ENCODE peak calls at places on chromosome 15, in nine cellular contexts. S is heart left ventricle; P is progenitor cell of endocrine pancreas; Y is CD8-positive, alpha-beta T cell; N is GM23338; Z is A549; U is tibial artery; J is psoas muscle; D is CD4-positive, alpha-beta T cell. E is an unnamed sample.
A peak's percentile ranks its signal among the peaks of the same experiment; 100 is the strongest.

GRCh38 chr15:29289179-29289578 is 19.6 kb upstream of the NSMCE3 start:
- DNase-seq in J (no peak), S (no peak), Z (no peak), P (no peak), N (no peak), Y (no peak), U (no peak), D (no peak), E (no peak)

GRCh38 chr15:72220678-72221077 is 10.3 kb downstream of the PKM start:
- DNase-seq in D (no peak), S (no peak), N (peak; percentile 48), U (no peak), Y (no peak), J (no peak), P (no peak), Z (no peak), E (no peak)

GRCh38 chr15:43361313-43361903 is 9.4 kb downstream of the ZSCAN29 start:
- DNase-seq in Y (no peak), P (no peak), U (no peak), J (no peak), S (no peak), Z (no peak), N (peak; percentile 5), D (no peak), E (no peak)

GRCh38 chr15:45364271-45364670 is 14.1 kb downstream of the GATM start:
- DNase-seq in Y (no peak), Z (no peak), P (no peak), U (no peak), N (no peak), S (no peak), D (no peak), J (no peak), E (no peak)

GRCh38 chr15:40847225-40847961 is 3.5 kb downstream of the SPINT1 start:
- DNase-seq in N (peak; percentile 81), P (peak; percentile 49), D (no peak), Y (no peak), U (peak; percentile 75), S (peak; percentile 46), J (no peak), Z (peak; percentile 38), E (no peak)

GRCh38 chr15:82823049-82823448 is 13.6 kb downstream of the WHAMM start:
- DNase-seq in Y (no peak), S (no peak), J (no peak), P (no peak), N (no peak), D (no peak), Z (no peak), U (no peak), E (no peak)

GRCh38 chr15:92781925-92782453 is 118.1 kb upstream of the CHD2 start:
- DNase-seq in D (no peak), Z (no peak), S (no peak), U (no peak), Y (no peak), J (no peak), P (no peak), N (no peak), E (no peak)

GRCh38 chr15:49383266-49383665 is 39.8 kb upstream of the FGF7 start:
- DNase-seq in P (no peak), U (no peak), D (no peak), Z (no peak), S (no peak), J (no peak), Y (no peak), N (no peak), E (no peak)

GRCh38 chr15:19987389-19988048 is 554.1 kb downstream of the GOLGA6L6 start:
- DNase-seq in P (no peak), Y (no peak), N (peak; percentile 16), J (no peak), S (no peak), Z (no peak), D (no peak), U (no peak), E (no peak)

GRCh38 chr15:66836476-66837030 is 134.5 kb downstream of the SMAD6 start:
- DNase-seq in N (no peak), S (no peak), U (no peak), Y (no peak), P (no peak), Z (no peak), J (no peak), D (no peak), E (no peak)

GRCh38 chr15:66623801-66624453 is 58.1 kb upstream of the LCTL start:
- DNase-seq in J (no peak), S (no peak), U (no peak), N (no peak), Z (no peak), D (no peak), P (no peak), Y (no peak), E (no peak)

GRCh38 chr15:74317820-74318375 is 49.5 kb downstream of the CYP11A1 start:
- DNase-seq in S (peak; percentile 93), Z (no peak), P (no peak), Y (no peak), N (no peak), J (peak; percentile 93), U (peak; percentile 96), D (no peak), E (no peak)

GRCh38 chr15:91737419-91737818 is 116.1 kb upstream of the SLCO3A1 start:
- DNase-seq in U (no peak), N (no peak), S (no peak), Z (no peak), J (no peak), D (no peak), Y (no peak), P (no peak), E (no peak)

GRCh38 chr15:32956006-32956405 is 238.2 kb downstream of the GREM1 start:
- DNase-seq in Z (peak; percentile 55), P (no peak), D (no peak), U (no peak), N (peak; percentile 70), Y (no peak), J (no peak), S (no peak), E (no peak)

GRCh38 chr15:45448066-45448510 is 69.7 kb upstream of the GATM start:
- DNase-seq in Y (no peak), N (no peak), U (no peak), J (no peak), D (no peak), Z (no peak), P (no peak), S (no peak), E (no peak)

GRCh38 chr15:72961326-72961725 is 90.9 kb upstream of the NEO1 start:
- DNase-seq in Y (no peak), S (no peak), D (no peak), J (no peak), Z (no peak), U (no peak), P (no peak), N (no peak), E (no peak)

GRCh38 chr15:58553365-58553918 is 121.7 kb downstream of the LIPC start:
- DNase-seq in S (no peak), P (no peak), Y (no peak), Z (no peak), J (no peak), N (no peak), U (no peak), D (no peak), E (no peak)

GRCh38 chr15:58556028-58556361 is 124.2 kb downstream of the LIPC start:
- DNase-seq in N (no peak), U (no peak), D (no peak), P (no peak), Y (no peak), S (no peak), J (no peak), Z (no peak), E (no peak)

GRCh38 chr15:58554758-58555157 is 123.0 kb downstream of the LIPC start:
- DNase-seq in N (no peak), U (no peak), S (no peak), Y (no peak), Z (no peak), D (no peak), J (no peak), P (no peak), E (no peak)

GRCh38 chr15:58556541-58556940 is 124.8 kb downstream of the LIPC start:
- DNase-seq in J (no peak), U (no peak), S (no peak), P (no peak), N (no peak), D (no peak), Z (no peak), Y (no peak), E (no peak)

DNA sequence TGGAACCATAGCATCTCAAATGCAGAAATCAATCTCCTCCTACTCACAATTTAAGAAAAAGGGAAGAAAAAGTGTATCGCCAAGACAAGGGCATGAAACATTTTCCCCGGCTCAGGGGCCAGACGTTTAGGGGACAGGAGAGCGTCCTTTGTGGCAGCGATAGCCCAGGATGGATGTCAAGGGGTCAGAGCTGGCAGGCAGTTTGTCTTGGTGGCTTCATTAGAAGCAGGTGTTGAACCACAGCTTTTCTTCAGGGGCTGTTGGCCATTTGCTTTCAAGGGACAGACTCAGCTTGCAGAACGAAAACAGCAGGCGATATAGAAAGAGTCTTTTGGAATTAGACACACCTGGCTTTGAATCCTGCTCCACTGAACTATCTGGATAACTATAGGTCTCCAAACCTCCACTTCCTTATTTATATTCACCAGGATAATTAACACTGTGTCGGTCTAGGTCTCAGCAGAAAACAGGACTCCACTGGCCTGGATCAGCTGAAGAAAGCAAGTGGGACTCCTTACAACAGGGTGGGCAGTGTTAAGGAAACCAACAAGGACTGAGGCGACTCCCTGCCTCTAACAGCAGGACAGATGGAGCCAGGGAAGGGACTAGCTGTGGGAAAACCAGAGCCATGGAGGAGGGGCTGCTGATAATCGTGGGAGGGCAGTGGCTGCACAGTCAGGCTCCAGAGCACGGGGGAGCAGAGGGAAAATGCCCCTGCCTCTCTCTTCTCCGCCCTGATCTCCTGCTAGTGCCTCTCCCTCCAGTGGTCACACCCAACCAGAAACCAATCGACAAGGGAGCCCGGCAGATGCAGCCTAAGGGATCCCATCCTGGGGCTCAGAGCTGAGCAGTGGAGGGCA is 123.6 kb downstream of the LIPC start:
- DNase-seq in S (no peak), U (no peak), D (no peak), Z (no peak), P (no peak), Y (no peak), J (no peak), N (peak; percentile 68), E (peak; percentile 64)
- TF ChIP-seq CTCF in S (no peak), U (no peak), D (no peak), Z (no peak), P (no peak), Y (no peak), J (no peak), N (peak; percentile 58), E (no peak)

GRCh38 chr15:97672586-97672985 is 287.9 kb upstream of the ARRDC4 start:
- DNase-seq in U (no peak), P (no peak), J (no peak), Y (no peak), Z (no peak), D (no peak), N (no peak), S (no peak), E (no peak)
- TF ChIP-seq CTCF in U (no peak), P (no peak), J (no peak), Y (no peak), Z (no peak), D (no peak), N (no peak), S (no peak), E (no peak)

GRCh38 chr15:52078876-52079700 is 33.5 kb downstream of the BCL2L10 start:
- DNase-seq in U (peak; percentile 78), Y (peak; percentile 85), S (peak; percentile 83), P (peak; percentile 75), J (peak; percentile 90), D (peak; percentile 77), N (peak; percentile 97), Z (peak; percentile 79), E (peak; percentile 94)
- TF ChIP-seq CTCF in U (peak; percentile 66), Y (peak; percentile 87), S (peak; percentile 79), P (peak; percentile 85), J (peak; percentile 78), D (peak; percentile 83), N (peak; percentile 95), Z (peak; percentile 93), E (peak; percentile 85)

GRCh38 chr15:70518201-70519003 is 245.0 kb downstream of the UACA start:
- DNase-seq in Y (no peak), D (no peak), U (no peak), J (no peak), Z (no peak), S (no peak), P (no peak), N (no peak), E (no peak)
- TF ChIP-seq CTCF in Y (no peak), D (no peak), U (no peak), J (no peak), Z (no peak), S (no peak), P (no peak), N (no peak), E (no peak)

E was measured in glutamatergic neuron.